ENCODE peak calls at places on chromosomes 1 and 21, in eight cellular contexts. D, B, L, U, S, F, K and I are unnamed samples.

GRCh38 chr1:93681549-93682412 is at the start of gene BCAR3:
- DNase-seq in D (peak; percentile 83), B (peak; percentile 84), L (peak; percentile 78), U (peak; percentile 78), S (peak; percentile 86), F (peak; percentile 75), K (peak; percentile 75), I (peak; percentile 71)

GRCh38 chr1:33181038-33181861 is 593 bp downstream of the TRIM62 start:
- DNase-seq in D (peak; percentile 63), B (peak; percentile 61), L (peak; percentile 57), U (peak; percentile 59), S (peak; percentile 62), F (peak; percentile 34), K (peak; percentile 52), I (peak; percentile 47)

GRCh38 chr1:27098447-27099153 is 56.3 kb downstream of the SLC9A1 start:
- DNase-seq in D (no peak), B (no peak), L (no peak), U (no peak), S (no peak), F (no peak), K (peak; percentile 52), I (no peak)

GRCh38 chr21:29849735-29850176 is 90.0 kb downstream of the GRIK1 start:
- DNase-seq in D (peak; percentile 40), B (peak; percentile 52), L (peak; percentile 22), U (peak; percentile 47), S (peak; percentile 47), F (peak; percentile 78), K (peak; percentile 51), I (peak; percentile 41)

GRCh38 chr21:44987301-44987885 is 47.6 kb downstream of the SLX9 start:
- DNase-seq in D (no peak), B (no peak), L (no peak), U (no peak), S (no peak), F (no peak), K (no peak), I (no peak)

GRCh38 chr1:56190975-56191768 is 388.2 kb downstream of the PLPP3 start:
- DNase-seq in D (no peak), B (no peak), L (no peak), U (no peak), S (no peak), F (peak; percentile 48), K (no peak), I (no peak)

GRCh38 chr1:111733996-111734369 is 5.2 kb downstream of the INKA2 start:
- DNase-seq in D (no peak), B (no peak), L (no peak), U (no peak), S (no peak), F (no peak), K (no peak), I (no peak)

GRCh38 chr1:26602378-26602959 is 72.9 kb downstream of the RPS6KA1 start:
- DNase-seq in D (peak; percentile 69), B (no peak), L (peak; percentile 22), U (peak; percentile 56), S (peak; percentile 70), F (peak; percentile 77), K (peak; percentile 74), I (peak; percentile 55)

GRCh38 chr1:32241011-32241763 is 5.8 kb upstream of the FAM167B start:
- DNase-seq in D (peak; percentile 70), B (peak; percentile 67), L (peak; percentile 73), U (peak; percentile 81), S (peak; percentile 73), F (peak; percentile 47), K (no peak), I (peak; percentile 49)

GRCh38 chr1:63143482-63143881 is 178.9 kb upstream of the FOXD3 start:
- DNase-seq in D (no peak), B (no peak), L (no peak), U (no peak), S (no peak), F (no peak), K (no peak), I (no peak)

GRCh38 chr21:28294046-28294445 is 698.6 kb downstream of the LTN1 start:
- DNase-seq in D (no peak), B (no peak), L (no peak), U (no peak), S (no peak), F (peak; percentile 86), K (peak; percentile 2), I (no peak)

GRCh38 chr1:2566106-2567045 is 10.2 kb downstream of the TNFRSF14 start:
- DNase-seq in D (no peak), B (no peak), L (no peak), U (no peak), S (no peak), F (no peak), K (no peak), I (no peak)

GRCh38 chr1:185939142-185939541 is 205.0 kb downstream of the HMCN1 start:
- DNase-seq in D (no peak), B (no peak), L (no peak), U (no peak), S (no peak), F (no peak), K (no peak), I (no peak)

GRCh38 chr1:245603311-245603865 is 448.6 kb downstream of the KIF26B start:
- DNase-seq in D (no peak), B (no peak), L (no peak), U (no peak), S (no peak), F (no peak), K (no peak), I (no peak)

GRCh38 chr1:180981596-180982387 is 40.9 kb downstream of the STX6 start:
- DNase-seq in D (peak; percentile 69), B (no peak), L (no peak), U (no peak), S (peak; percentile 70), F (no peak), K (no peak), I (no peak)

GRCh38 chr1:226915672-226915995 is 24.5 kb upstream of the COQ8A start:
- DNase-seq in D (peak; percentile 25), B (no peak), L (no peak), U (no peak), S (no peak), F (no peak), K (no peak), I (no peak)

GRCh38 chr1:226908913-226909312 is 31.2 kb upstream of the COQ8A start:
- DNase-seq in D (no peak), B (no peak), L (no peak), U (no peak), S (no peak), F (no peak), K (no peak), I (no peak)

GRCh38 chr1:226908419-226908818 is 31.7 kb upstream of the COQ8A start:
- DNase-seq in D (no peak), B (no peak), L (no peak), U (no peak), S (no peak), F (no peak), K (no peak), I (no peak)

GRCh38 chr1:226916497-226916896 is 23.6 kb upstream of the COQ8A start:
- DNase-seq in D (no peak), B (no peak), L (no peak), U (no peak), S (no peak), F (no peak), K (no peak), I (no peak)

GRCh38 chr1:226912587-226913176 is 27.4 kb upstream of the COQ8A start:
- DNase-seq in D (peak; percentile 54), B (peak; percentile 84), L (peak; percentile 75), U (peak; percentile 69), S (peak; percentile 73), F (peak; percentile 55), K (peak; percentile 81), I (peak; percentile 62)
- TF ChIP-seq CTCF in D (peak; percentile 87), B (no peak), L (peak; percentile 70), U (peak; percentile 70), S (peak; percentile 78), F (peak; percentile 68), K (peak; percentile 72), I (no peak)

GRCh38 chr1:15271196-15271595 is 24.2 kb downstream of the FHAD1 start:
- DNase-seq in D (no peak), B (no peak), L (no peak), U (no peak), S (no peak), F (no peak), K (no peak), I (no peak)

GRCh38 chr1:15272009-15272781 is 25.2 kb downstream of the FHAD1 start:
- DNase-seq in D (peak; percentile 77), B (peak; percentile 69), L (peak; percentile 68), U (peak; percentile 73), S (peak; percentile 75), F (peak; percentile 79), K (peak; percentile 82), I (peak; percentile 65)

GRCh38 chr1:15275921-15276683 is 29.1 kb downstream of the FHAD1 start:
- DNase-seq in D (no peak), B (no peak), L (no peak), U (no peak), S (no peak), F (no peak), K (no peak), I (no peak)

GRCh38 chr1:15273274-15273673 is 26.3 kb downstream of the FHAD1 start:
- DNase-seq in D (no peak), B (no peak), L (no peak), U (no peak), S (no peak), F (no peak), K (no peak), I (no peak)

GRCh38 chr1:15272782-15273127 is 25.7 kb downstream of the FHAD1 start:
- DNase-seq in D (no peak), B (no peak), L (no peak), U (no peak), S (no peak), F (no peak), K (no peak), I (no peak)
- TF ChIP-seq CTCF in D (no peak), B (no peak), L (no peak), U (no peak), S (no peak), F (no peak), K (peak; percentile 37), I (no peak)

GRCh38 chr1:58095183-58095582 is 451.3 kb downstream of the OMA1 start:
- DNase-seq in D (no peak), B (no peak), L (no peak), U (no peak), S (no peak), F (no peak), K (no peak), I (no peak)
- TF ChIP-seq CTCF in D (no peak), B (no peak), L (no peak), U (no peak), S (no peak), F (no peak), K (no peak), I (no peak)

GRCh38 chr1:924619-925323 is 1.0 kb downstream of the SAMD11 start:
- DNase-seq in D (no peak), B (peak; percentile 63), L (peak; percentile 36), U (no peak), S (no peak), F (peak; percentile 35), K (no peak), I (peak; percentile 41)

GRCh38 chr1:923991-924618 is 382 bp downstream of the SAMD11 start:
- DNase-seq in D (no peak), B (no peak), L (no peak), U (no peak), S (no peak), F (no peak), K (no peak), I (no peak)

GRCh38 chr1:921011-921837 is 2.5 kb upstream of the SAMD11 start:
- DNase-seq in D (peak; percentile 77), B (peak; percentile 75), L (peak; percentile 72), U (peak; percentile 69), S (no peak), F (peak; percentile 70), K (peak; percentile 70), I (peak; percentile 69)

GRCh38 chr1:925532-926421 is 2.1 kb downstream of the SAMD11 start:
- DNase-seq in D (no peak), B (no peak), L (no peak), U (no peak), S (no peak), F (no peak), K (no peak), I (no peak)

GRCh38 chr1:923131-923990 is at the start of gene SAMD11:
- DNase-seq in D (no peak), B (peak; percentile 64), L (peak; percentile 85), U (peak; percentile 87), S (no peak), F (peak; percentile 78), K (peak; percentile 50), I (peak; percentile 65)
- TF ChIP-seq CTCF in D (peak; percentile 3), B (no peak), L (no peak), U (no peak), S (no peak), F (no peak), K (no peak), I (no peak)